ENCODE peak calls at places on chromosomes 5 and 9, in ten cellular contexts. D is neural progenitor cell; E is CD8-positive, alpha-beta memory T cell; B is IMR-90; Q is left ventricle myocardium inferior; V is upper lobe of right lung; O is neuronal stem cell; U is endothelial cell of umbilical vein; I is colonic mucosa; T is fibroblast of lung. W is an unnamed sample.
A peak's percentile ranks its signal among the peaks of the same experiment; 100 is the strongest.

GRCh38 chr9:110049699-110050450 is 158.1 kb downstream of the C9orf152 start:
- DNase-seq in D (peak; percentile 55), E (no peak), B (no peak), Q (peak; percentile 44), V (peak; percentile 69), O (no peak), U (no peak), I (peak; percentile 41), T (no peak), W (peak; percentile 68)

GRCh38 chr9:134476942-134477335 is 150.7 kb downstream of the RXRA start:
- DNase-seq in D (no peak), E (no peak), B (no peak), Q (no peak), V (no peak), O (no peak), U (no peak), I (no peak), T (no peak), W (no peak)

GRCh38 chr9:28999806-29000205 is 1426.5 kb upstream of the C9orf72 start:
- DNase-seq in D (no peak), E (no peak), B (no peak), Q (no peak), V (no peak), O (no peak), U (no peak), I (no peak), T (no peak), W (no peak)

GRCh38 chr5:168288349-168289245 is 2.8 kb upstream of the WWC1 start:
- DNase-seq in D (peak; percentile 35), E (no peak), B (no peak), Q (no peak), V (no peak), O (no peak), U (no peak), I (peak; percentile 88), T (no peak), W (no peak)

GRCh38 chr9:36284226-36284625 is 26.0 kb upstream of the GNE start:
- DNase-seq in D (no peak), E (no peak), B (no peak), Q (no peak), V (no peak), O (no peak), U (no peak), I (no peak), T (no peak), W (no peak)

GRCh38 chr9:121699271-121700164 is 48.1 kb downstream of the DAB2IP start:
- DNase-seq in D (peak; percentile 43), E (peak; percentile 43), B (peak; percentile 55), Q (peak; percentile 77), V (peak; percentile 82), O (peak; percentile 20), U (peak; percentile 45), I (peak; percentile 52), T (peak; percentile 51), W (no peak)

GRCh38 chr9:89606049-89606481 is 1.3 kb downstream of the GADD45G start:
- DNase-seq in D (peak; percentile 65), E (no peak), B (peak; percentile 61), Q (peak; percentile 78), V (peak; percentile 88), O (peak; percentile 17), U (peak; percentile 54), I (peak; percentile 81), T (peak; percentile 71), W (peak; percentile 91)

GRCh38 chr9:137064027-137064879 is 6.1 kb downstream of the SAPCD2 start:
- DNase-seq in D (peak; percentile 72), E (peak; percentile 49), B (no peak), Q (peak; percentile 77), V (peak; percentile 87), O (no peak), U (peak; percentile 31), I (peak; percentile 76), T (peak; percentile 39), W (no peak)

GRCh38 chr5:14266686-14267085 is 123.5 kb downstream of the TRIO start:
- DNase-seq in D (no peak), E (no peak), B (no peak), Q (no peak), V (no peak), O (no peak), U (peak; percentile 43), I (no peak), T (no peak), W (no peak)

GRCh38 chr9:89864257-89864656 is 259.4 kb downstream of the GADD45G start:
- DNase-seq in D (no peak), E (no peak), B (no peak), Q (no peak), V (peak; percentile 34), O (no peak), U (no peak), I (no peak), T (no peak), W (no peak)

GRCh38 chr9:17236147-17236546 is 101.3 kb downstream of the CNTLN start:
- DNase-seq in D (no peak), E (no peak), B (no peak), Q (no peak), V (no peak), O (no peak), U (peak; percentile 21), I (no peak), T (no peak), W (no peak)

GRCh38 chr5:176446884-176447537 is 1.2 kb upstream of the FAF2 start:
- DNase-seq in D (peak; percentile 41), E (no peak), B (no peak), Q (no peak), V (no peak), O (peak; percentile 2), U (peak; percentile 35), I (peak; percentile 39), T (no peak), W (no peak)

GRCh38 chr5:132747064-132747692 is at the start of gene CCNI2:
- DNase-seq in D (peak; percentile 60), E (peak; percentile 54), B (no peak), Q (no peak), V (peak; percentile 75), O (no peak), U (peak; percentile 29), I (peak; percentile 77), T (no peak), W (no peak)

GRCh38 chr9:115194216-115194615 is 76.3 kb upstream of the TNC start:
- DNase-seq in D (no peak), E (no peak), B (peak; percentile 28), Q (no peak), V (no peak), O (no peak), U (no peak), I (no peak), T (no peak), W (no peak)

GRCh38 chr9:19156805-19157204 is 29.5 kb upstream of the PLIN2 start:
- DNase-seq in D (no peak), E (no peak), B (no peak), Q (peak; percentile 34), V (no peak), O (no peak), U (no peak), I (no peak), T (peak; percentile 59), W (no peak)

GRCh38 chr5:95900383-95900958 is 61.2 kb downstream of the ELL2 start:
- DNase-seq in D (no peak), E (no peak), B (peak; percentile 88), Q (no peak), V (no peak), O (no peak), U (no peak), I (no peak), T (peak; percentile 85), W (no peak)

GRCh38 chr9:107036367-107036766 is 173.4 kb downstream of the ZNF462 start:
- DNase-seq in D (no peak), E (no peak), B (no peak), Q (no peak), V (no peak), O (no peak), U (no peak), I (no peak), T (no peak), W (no peak)

DNA sequence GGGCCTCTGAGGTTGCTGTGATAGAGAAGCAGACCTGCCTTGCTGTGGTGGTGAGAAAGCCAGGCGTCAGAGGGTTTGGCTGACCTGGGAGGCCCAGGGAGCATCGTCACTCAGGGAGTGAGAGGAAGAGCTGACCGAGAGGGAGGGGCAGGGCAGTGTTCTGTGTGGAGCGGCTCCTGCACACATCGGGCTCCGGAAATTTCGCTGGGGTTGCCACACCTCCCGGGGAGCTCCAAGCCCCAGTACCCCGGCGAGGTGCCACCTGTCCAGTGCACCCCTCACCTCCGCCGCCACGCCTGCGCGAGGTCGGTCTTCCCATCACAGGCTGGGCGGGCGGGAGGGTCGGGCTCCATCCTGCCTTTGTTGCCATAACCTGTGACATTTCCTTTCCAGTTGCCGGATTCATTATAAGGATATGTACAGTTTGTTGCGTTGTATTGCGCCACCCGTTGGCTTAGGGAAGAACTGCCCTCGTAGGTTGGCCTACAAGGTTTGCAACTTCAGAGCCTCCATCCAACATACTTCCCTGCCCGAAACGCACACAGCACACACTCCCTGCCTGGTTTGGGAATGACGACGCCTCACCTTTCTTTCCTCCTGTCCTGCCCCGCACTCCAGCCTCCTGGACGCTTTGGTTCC is 223.2 kb downstream of the CACNA1B start:
- DNase-seq in D (peak; percentile 23), E (no peak), B (no peak), Q (no peak), V (peak; percentile 58), O (no peak), U (no peak), I (peak; percentile 9), T (no peak), W (no peak)
- H3K9me3 ChIP-seq in D (no peaks in the 10 kb centered on the region), E (no peaks in the 10 kb centered on the region), B (peaks cover 77% of the 10 kb centered on the region), Q (no peaks in the 10 kb centered on the region), V (no peaks in the 10 kb centered on the region), O (peaks cover 21% of the 10 kb centered on the region), U (peaks cover 4% of the 10 kb centered on the region), I (no peaks in the 10 kb centered on the region), T (no peaks in the 10 kb centered on the region), W (no peaks in the 10 kb centered on the region)

GRCh38 chr5:56822961-56823360 is 7.6 kb downstream of the MAP3K1 start:
- DNase-seq in D (no peak), E (no peak), B (no peak), Q (no peak), V (no peak), O (no peak), U (peak; percentile 24), I (no peak), T (peak; percentile 31), W (no peak)
- H3K4me1 ChIP-seq in D (peaks cover 4% of the 10 kb centered on the region), E (peaks cover 76% of the 10 kb centered on the region), B (peaks cover 19% of the 10 kb centered on the region), Q (peaks cover 98% of the 10 kb centered on the region), V (peaks cover 52% of the 10 kb centered on the region), O (peaks cover 3% of the 10 kb centered on the region), U (peaks cover 9% of the 10 kb centered on the region), I (no peaks in the 10 kb centered on the region), T (peaks cover 4% of the 10 kb centered on the region), W (no peaks in the 10 kb centered on the region)

DNA sequence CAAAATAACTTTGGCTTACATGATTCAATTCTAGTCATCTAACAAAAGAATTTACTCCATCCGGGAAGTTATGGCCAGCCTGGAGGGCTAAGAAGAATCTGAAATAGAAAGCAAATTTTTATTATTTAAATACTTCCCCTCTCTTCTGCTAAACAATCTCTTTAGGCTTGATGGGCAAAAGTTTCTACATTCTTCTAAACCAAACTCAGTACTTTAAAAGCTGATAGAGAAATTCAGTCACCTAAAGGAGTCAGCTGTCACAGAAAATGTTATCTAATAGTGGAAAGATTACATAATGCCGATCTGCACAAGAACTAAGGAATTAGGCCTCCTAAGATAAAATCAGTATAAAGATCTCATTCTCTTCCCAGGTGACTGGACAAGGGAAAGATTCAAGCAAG is 32.4 kb downstream of the GNAQ start:
- DNase-seq in D (no peak), E (no peak), B (peak; percentile 35), Q (no peak), V (no peak), O (no peak), U (peak; percentile 59), I (no peak), T (no peak), W (no peak)
- H3K9me3 ChIP-seq in D (no peaks in the 10 kb centered on the region), E (no peaks in the 10 kb centered on the region), B (no peaks in the 10 kb centered on the region), Q (no peaks in the 10 kb centered on the region), V (no peaks in the 10 kb centered on the region), O (no peaks in the 10 kb centered on the region), U (no peaks in the 10 kb centered on the region), I (no peaks in the 10 kb centered on the region), T (no peaks in the 10 kb centered on the region), W (no peaks in the 10 kb centered on the region)

GRCh38 chr5:134506054-134507039 is 19.1 kb upstream of the JADE2 start:
- DNase-seq in D (peak; percentile 51), E (no peak), B (no peak), Q (peak; percentile 79), V (peak; percentile 80), O (no peak), U (no peak), I (peak; percentile 98), T (peak; percentile 46), W (no peak)
- H3K4me1 ChIP-seq in D (no peaks in the 10 kb centered on the region), E (peaks cover 26% of the 10 kb centered on the region), B (peaks cover 37% of the 10 kb centered on the region), Q (peaks cover 56% of the 10 kb centered on the region), V (peaks cover 35% of the 10 kb centered on the region), O (peaks cover 19% of the 10 kb centered on the region), U (peaks cover 26% of the 10 kb centered on the region), I (peaks cover 16% of the 10 kb centered on the region), T (peaks cover 23% of the 10 kb centered on the region), W (peaks cover 3% of the 10 kb centered on the region)

W was measured in ascending aorta.